ENCODE peak calls at places on chromosomes 4 and X, in nine cellular contexts. One of them, this sample, is unnamed.

GRCh38 chr4:140666889-140667614 is 89.1 kb downstream of the TBC1D9 start:
- DNase-seq in tibial artery: no peak
- DNase-seq in choroid plexus epithelial cell: no peak
- DNase-seq in cardiac muscle cell: no peak
- DNase-seq in GM06990: no peak
- DNase-seq in mucosa of descending colon: no peak
- DNase-seq in activated B cell treated with CpG ODN at 0.5 μM for 24 hours: no peak
- DNase-seq in nephron progenitor cell: no peak
- DNase-seq in SK-N-SH: no peak
- DNase-seq in this sample: no peak

GRCh38 chr4:112214397-112215264 is 17.0 kb upstream of the AP1AR start:
- DNase-seq in choroid plexus epithelial cell: peak
- DNase-seq in cardiac muscle cell: peak
- DNase-seq in nephron progenitor cell: no peak
- DNase-seq in tibial artery: no peak
- DNase-seq in mucosa of descending colon: no peak
- DNase-seq in activated B cell treated with CpG ODN at 0.5 μM for 24 hours: no peak
- DNase-seq in GM06990: no peak
- DNase-seq in SK-N-SH: peak
- DNase-seq in this sample: no peak

GRCh38 chr4:11949355-11949754 is 520.7 kb upstream of the HS3ST1 start:
- DNase-seq in cardiac muscle cell: no peak
- DNase-seq in choroid plexus epithelial cell: no peak
- DNase-seq in activated B cell treated with CpG ODN at 0.5 μM for 24 hours: no peak
- DNase-seq in SK-N-SH: no peak
- DNase-seq in nephron progenitor cell: no peak
- DNase-seq in GM06990: no peak
- DNase-seq in mucosa of descending colon: no peak
- DNase-seq in tibial artery: no peak
- DNase-seq in this sample: no peak

GRCh38 chr4:95268819-95269565 is 279.8 kb downstream of the UNC5C start:
- DNase-seq in mucosa of descending colon: no peak
- DNase-seq in nephron progenitor cell: peak
- DNase-seq in activated B cell treated with CpG ODN at 0.5 μM for 24 hours: no peak
- DNase-seq in cardiac muscle cell: peak
- DNase-seq in SK-N-SH: no peak
- DNase-seq in GM06990: no peak
- DNase-seq in tibial artery: no peak
- DNase-seq in choroid plexus epithelial cell: peak
- DNase-seq in this sample: no peak

GRCh38 chr4:22514001-22514400 is 1.9 kb downstream of the ADGRA3 start:
- DNase-seq in nephron progenitor cell: no peak
- DNase-seq in tibial artery: no peak
- DNase-seq in choroid plexus epithelial cell: peak
- DNase-seq in mucosa of descending colon: no peak
- DNase-seq in GM06990: no peak
- DNase-seq in SK-N-SH: no peak
- DNase-seq in cardiac muscle cell: peak
- DNase-seq in activated B cell treated with CpG ODN at 0.5 μM for 24 hours: no peak
- DNase-seq in this sample: no peak

GRCh38 chr4:9979101-9979815 is 42.0 kb downstream of the SLC2A9 start:
- DNase-seq in SK-N-SH: peak
- DNase-seq in cardiac muscle cell: no peak
- DNase-seq in choroid plexus epithelial cell: peak
- DNase-seq in nephron progenitor cell: no peak
- DNase-seq in mucosa of descending colon: no peak
- DNase-seq in GM06990: no peak
- DNase-seq in activated B cell treated with CpG ODN at 0.5 μM for 24 hours: no peak
- DNase-seq in tibial artery: no peak
- DNase-seq in this sample: no peak

GRCh38 chrX:133434197-133434820 is 19.0 kb upstream of the GPC4 start:
- DNase-seq in choroid plexus epithelial cell: no peak
- DNase-seq in mucosa of descending colon: no peak
- DNase-seq in SK-N-SH: no peak
- DNase-seq in cardiac muscle cell: no peak
- DNase-seq in tibial artery: no peak
- DNase-seq in nephron progenitor cell: no peak
- DNase-seq in GM06990: no peak
- DNase-seq in activated B cell treated with CpG ODN at 0.5 μM for 24 hours: no peak
- DNase-seq in this sample: no peak

GRCh38 chr4:54541426-54542118 is 116.2 kb upstream of the KIT start:
- DNase-seq in nephron progenitor cell: no peak
- DNase-seq in cardiac muscle cell: peak
- DNase-seq in choroid plexus epithelial cell: peak
- DNase-seq in mucosa of descending colon: no peak
- DNase-seq in SK-N-SH: no peak
- DNase-seq in tibial artery: no peak
- DNase-seq in activated B cell treated with CpG ODN at 0.5 μM for 24 hours: no peak
- DNase-seq in GM06990: no peak
- DNase-seq in this sample: no peak

GRCh38 chrX:28189011-28189410 is 207.8 kb upstream of the DCAF8L1 start:
- DNase-seq in nephron progenitor cell: no peak
- DNase-seq in mucosa of descending colon: no peak
- DNase-seq in GM06990: no peak
- DNase-seq in activated B cell treated with CpG ODN at 0.5 μM for 24 hours: no peak
- DNase-seq in SK-N-SH: no peak
- DNase-seq in cardiac muscle cell: peak
- DNase-seq in tibial artery: no peak
- DNase-seq in choroid plexus epithelial cell: peak
- DNase-seq in this sample: no peak

GRCh38 chr4:152945639-152946038 is 9.5 kb downstream of the FHDC1 start:
- DNase-seq in SK-N-SH: no peak
- DNase-seq in activated B cell treated with CpG ODN at 0.5 μM for 24 hours: no peak
- DNase-seq in mucosa of descending colon: no peak
- DNase-seq in GM06990: no peak
- DNase-seq in cardiac muscle cell: no peak
- DNase-seq in nephron progenitor cell: no peak
- DNase-seq in tibial artery: no peak
- DNase-seq in choroid plexus epithelial cell: no peak
- DNase-seq in this sample: no peak

GRCh38 chr4:152944678-152945320 is 8.7 kb downstream of the FHDC1 start:
- DNase-seq in tibial artery: no peak
- DNase-seq in SK-N-SH: no peak
- DNase-seq in mucosa of descending colon: no peak
- DNase-seq in cardiac muscle cell: no peak
- DNase-seq in choroid plexus epithelial cell: no peak
- DNase-seq in activated B cell treated with CpG ODN at 0.5 μM for 24 hours: no peak
- DNase-seq in nephron progenitor cell: no peak
- DNase-seq in GM06990: no peak
- DNase-seq in this sample: no peak

GRCh38 chr4:152942346-152942745 is 6.2 kb downstream of the FHDC1 start:
- DNase-seq in tibial artery: no peak
- DNase-seq in GM06990: no peak
- DNase-seq in choroid plexus epithelial cell: no peak
- DNase-seq in mucosa of descending colon: no peak
- DNase-seq in nephron progenitor cell: no peak
- DNase-seq in SK-N-SH: no peak
- DNase-seq in activated B cell treated with CpG ODN at 0.5 μM for 24 hours: no peak
- DNase-seq in cardiac muscle cell: no peak
- DNase-seq in this sample: no peak

GRCh38 chr4:152946460-152946859 is 10.3 kb downstream of the FHDC1 start:
- DNase-seq in nephron progenitor cell: no peak
- DNase-seq in SK-N-SH: no peak
- DNase-seq in tibial artery: no peak
- DNase-seq in cardiac muscle cell: no peak
- DNase-seq in mucosa of descending colon: no peak
- DNase-seq in choroid plexus epithelial cell: no peak
- DNase-seq in activated B cell treated with CpG ODN at 0.5 μM for 24 hours: no peak
- DNase-seq in GM06990: no peak
- DNase-seq in this sample: no peak

DNA sequence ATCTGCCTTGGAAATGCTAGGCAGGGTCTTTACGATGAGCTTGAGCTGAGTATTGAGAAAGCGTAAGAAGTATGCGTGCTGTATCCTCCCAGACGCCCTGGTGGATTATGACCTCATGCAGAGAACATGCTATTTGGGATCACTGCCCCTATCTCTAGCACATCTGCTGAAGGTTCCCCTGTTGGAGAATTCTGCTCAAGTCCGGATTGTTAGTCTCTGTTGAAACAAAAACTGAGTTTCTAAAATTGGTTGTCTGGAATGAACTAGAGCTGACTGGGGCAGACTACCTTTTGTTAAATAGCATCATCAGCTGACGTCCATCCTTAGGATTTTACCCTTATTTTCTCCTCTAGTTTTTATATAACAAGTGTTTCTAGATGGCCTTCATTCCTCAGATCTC is 7.5 kb downstream of the FHDC1 start:
- DNase-seq in cardiac muscle cell: peak
- DNase-seq in GM06990: no peak
- DNase-seq in tibial artery: no peak
- DNase-seq in choroid plexus epithelial cell: peak
- DNase-seq in nephron progenitor cell: no peak
- DNase-seq in SK-N-SH: no peak
- DNase-seq in mucosa of descending colon: no peak
- DNase-seq in activated B cell treated with CpG ODN at 0.5 μM for 24 hours: no peak
- DNase-seq in this sample: no peak
- TF ChIP-seq CTCF in cardiac muscle cell: no peak
- TF ChIP-seq CTCF in GM06990: no peak
- TF ChIP-seq CTCF in tibial artery: no peak
- TF ChIP-seq CTCF in choroid plexus epithelial cell: no peak
- TF ChIP-seq CTCF in nephron progenitor cell: no peak
- TF ChIP-seq CTCF in SK-N-SH: no peak
- TF ChIP-seq CTCF in mucosa of descending colon: no peak
- TF ChIP-seq CTCF in activated B cell treated with CpG ODN at 0.5 μM for 24 hours: no peak
- TF ChIP-seq CTCF in this sample: no peak

GRCh38 chr4:47972721-47973120 is 43.8 kb downstream of the CNGA1 start:
- DNase-seq in activated B cell treated with CpG ODN at 0.5 μM for 24 hours: no peak
- DNase-seq in nephron progenitor cell: no peak
- DNase-seq in SK-N-SH: no peak
- DNase-seq in cardiac muscle cell: no peak
- DNase-seq in tibial artery: no peak
- DNase-seq in choroid plexus epithelial cell: no peak
- DNase-seq in GM06990: no peak
- DNase-seq in mucosa of descending colon: no peak
- DNase-seq in this sample: no peak

GRCh38 chr4:47972181-47972580 is 44.3 kb downstream of the CNGA1 start:
- DNase-seq in activated B cell treated with CpG ODN at 0.5 μM for 24 hours: no peak
- DNase-seq in choroid plexus epithelial cell: no peak
- DNase-seq in cardiac muscle cell: no peak
- DNase-seq in mucosa of descending colon: no peak
- DNase-seq in GM06990: no peak
- DNase-seq in tibial artery: no peak
- DNase-seq in nephron progenitor cell: no peak
- DNase-seq in SK-N-SH: no peak
- DNase-seq in this sample: no peak

GRCh38 chr4:47968847-47969246 is 47.6 kb downstream of the CNGA1 start:
- DNase-seq in cardiac muscle cell: no peak
- DNase-seq in choroid plexus epithelial cell: no peak
- DNase-seq in GM06990: no peak
- DNase-seq in mucosa of descending colon: no peak
- DNase-seq in nephron progenitor cell: no peak
- DNase-seq in SK-N-SH: no peak
- DNase-seq in activated B cell treated with CpG ODN at 0.5 μM for 24 hours: no peak
- DNase-seq in tibial artery: no peak
- DNase-seq in this sample: no peak
- TF ChIP-seq CTCF in cardiac muscle cell: no peak
- TF ChIP-seq CTCF in choroid plexus epithelial cell: no peak
- TF ChIP-seq CTCF in GM06990: no peak
- TF ChIP-seq CTCF in mucosa of descending colon: no peak
- TF ChIP-seq CTCF in nephron progenitor cell: no peak
- TF ChIP-seq CTCF in SK-N-SH: no peak
- TF ChIP-seq CTCF in activated B cell treated with CpG ODN at 0.5 μM for 24 hours: no peak
- TF ChIP-seq CTCF in tibial artery: no peak
- TF ChIP-seq CTCF in this sample: no peak

GRCh38 chrX:12770440-12770839 is 20.8 kb upstream of the PRPS2 start:
- DNase-seq in tibial artery: no peak
- DNase-seq in activated B cell treated with CpG ODN at 0.5 μM for 24 hours: no peak
- DNase-seq in GM06990: no peak
- DNase-seq in SK-N-SH: peak
- DNase-seq in cardiac muscle cell: peak
- DNase-seq in choroid plexus epithelial cell: peak
- DNase-seq in nephron progenitor cell: no peak
- DNase-seq in mucosa of descending colon: no peak
- DNase-seq in this sample: no peak

GRCh38 chrX:12767856-12768255 is 23.4 kb upstream of the PRPS2 start:
- DNase-seq in activated B cell treated with CpG ODN at 0.5 μM for 24 hours: no peak
- DNase-seq in cardiac muscle cell: no peak
- DNase-seq in GM06990: no peak
- DNase-seq in choroid plexus epithelial cell: no peak
- DNase-seq in tibial artery: no peak
- DNase-seq in SK-N-SH: peak
- DNase-seq in mucosa of descending colon: no peak
- DNase-seq in nephron progenitor cell: no peak
- DNase-seq in this sample: no peak

DNA sequence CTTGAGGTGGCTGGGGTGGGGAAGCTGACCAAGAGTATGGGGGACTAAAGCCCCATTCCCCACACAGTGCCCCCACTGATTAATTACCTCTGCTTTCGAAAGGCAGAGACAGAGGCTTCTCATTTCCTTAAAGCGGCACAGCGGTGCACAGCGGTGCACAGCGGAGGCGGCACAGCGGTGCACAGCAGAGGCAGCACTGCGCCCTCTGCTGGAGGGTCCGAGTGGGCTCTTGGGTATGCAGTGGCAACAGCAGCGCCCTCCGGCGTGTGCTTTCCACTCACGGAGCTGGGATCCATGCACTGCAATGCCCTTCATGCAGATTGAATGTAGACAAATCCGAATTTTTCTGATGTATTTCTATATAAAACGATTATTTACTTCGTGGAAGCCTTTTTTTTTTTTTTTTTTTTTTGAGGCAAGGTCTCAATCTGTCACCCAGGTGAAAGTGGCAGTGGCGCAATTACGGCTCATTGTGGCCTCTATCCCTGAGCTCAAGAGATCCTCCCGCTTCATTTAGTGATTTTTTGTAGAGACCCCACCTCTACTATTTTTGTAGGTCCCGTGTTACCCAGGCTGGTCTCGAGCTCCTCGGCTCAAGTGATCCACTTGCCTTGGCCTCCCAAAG is 19.7 kb upstream of the PRPS2 start:
- DNase-seq in tibial artery: no peak
- DNase-seq in activated B cell treated with CpG ODN at 0.5 μM for 24 hours: peak
- DNase-seq in choroid plexus epithelial cell: peak
- DNase-seq in GM06990: peak
- DNase-seq in SK-N-SH: peak
- DNase-seq in mucosa of descending colon: peak
- DNase-seq in nephron progenitor cell: peak
- DNase-seq in cardiac muscle cell: peak
- DNase-seq in this sample: no peak
- TF ChIP-seq CTCF in tibial artery: no peak
- TF ChIP-seq CTCF in activated B cell treated with CpG ODN at 0.5 μM for 24 hours: no peak
- TF ChIP-seq CTCF in choroid plexus epithelial cell: peak
- TF ChIP-seq CTCF in GM06990: peak
- TF ChIP-seq CTCF in SK-N-SH: peak
- TF ChIP-seq CTCF in mucosa of descending colon: peak
- TF ChIP-seq CTCF in nephron progenitor cell: peak
- TF ChIP-seq CTCF in cardiac muscle cell: peak
- TF ChIP-seq CTCF in this sample: peak

DNA sequence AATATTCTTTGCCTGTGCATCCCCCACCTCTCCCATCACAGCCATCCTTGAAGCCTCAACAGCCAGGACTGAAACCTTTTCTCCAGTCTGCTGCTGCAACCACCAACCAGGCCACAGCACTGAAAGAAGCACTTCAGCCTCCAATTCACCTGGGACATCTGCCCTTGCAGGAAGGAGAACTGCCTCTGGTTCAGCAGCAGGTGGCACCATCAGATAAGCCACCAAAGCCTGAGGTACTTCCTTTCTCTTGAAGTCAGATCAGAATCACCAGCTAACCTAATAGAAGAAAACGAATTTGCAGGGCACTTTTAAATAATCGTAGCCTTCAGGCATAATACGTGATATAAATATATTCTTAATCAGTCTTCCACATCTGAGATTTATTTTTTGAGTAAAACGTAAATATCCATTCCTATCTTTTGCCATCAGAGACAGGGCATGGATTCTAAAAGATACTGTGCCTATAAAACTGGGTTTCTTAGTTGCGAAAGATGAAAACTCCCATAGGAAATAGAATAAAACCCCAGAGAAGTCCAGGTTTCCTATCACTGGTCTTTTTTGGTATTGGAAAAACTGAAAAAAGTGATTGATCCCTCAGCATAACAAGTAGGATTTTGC is 9.5 kb downstream of the AMBN start:
- DNase-seq in cardiac muscle cell: peak
- DNase-seq in tibial artery: no peak
- DNase-seq in choroid plexus epithelial cell: peak
- DNase-seq in mucosa of descending colon: peak
- DNase-seq in nephron progenitor cell: peak
- DNase-seq in SK-N-SH: peak
- DNase-seq in GM06990: peak
- DNase-seq in activated B cell treated with CpG ODN at 0.5 μM for 24 hours: peak
- DNase-seq in this sample: no peak
- TF ChIP-seq CTCF in cardiac muscle cell: peak
- TF ChIP-seq CTCF in tibial artery: peak
- TF ChIP-seq CTCF in choroid plexus epithelial cell: peak
- TF ChIP-seq CTCF in mucosa of descending colon: peak
- TF ChIP-seq CTCF in nephron progenitor cell: peak
- TF ChIP-seq CTCF in SK-N-SH: peak
- TF ChIP-seq CTCF in GM06990: peak
- TF ChIP-seq CTCF in activated B cell treated with CpG ODN at 0.5 μM for 24 hours: no peak
- TF ChIP-seq CTCF in this sample: peak